ENCODE peak calls at places on chromosomes 6 and 20, in four cellular contexts. R is DND-41, K is right cardiac atrium, N is heart right ventricle. C is an unnamed sample. For H3K4me1, the result is how much of the 10 kb centered on the place peaks cover.

GRCh38 chr6:90502866-90503407 is 83.9 kb downstream of the MAP3K7 start:
- ATAC-seq in R (peak), K (peak), N (peak), C (no peak)

GRCh38 chr6:45533394-45533793 is 155.7 kb upstream of the SUPT3H start:
- ATAC-seq in R (no peak), K (no peak), N (peak), C (no peak)

GRCh38 chr6:88115307-88115706 is 50.8 kb downstream of the CNR1 start:
- ATAC-seq in N (no peak), K (no peak), R (no peak), C (no peak)

GRCh38 chr20:50292324-50293243 is 102.0 kb downstream of the CEBPB start:
- ATAC-seq in N (peak), K (peak), R (no peak), C (peak)

GRCh38 chr20:22232923-22233322 is 351.4 kb downstream of the FOXA2 start:
- ATAC-seq in R (peak), N (no peak), K (no peak), C (no peak)

GRCh38 chr6:39887692-39888450 is 46.4 kb downstream of the MOCS1 start:
- ATAC-seq in N (peak), K (peak), R (no peak), C (peak)

GRCh38 chr6:35185302-35185681 is 28.5 kb upstream of the SCUBE3 start:
- ATAC-seq in R (no peak), N (peak), K (peak), C (no peak)

GRCh38 chr6:114052141-114052540 is 81.2 kb upstream of the HDAC2 start:
- ATAC-seq in K (no peak), R (no peak), N (no peak), C (no peak)

GRCh38 chr20:61968036-61968810 is 97.5 kb downstream of the TAF4 start:
- ATAC-seq in N (no peak), K (no peak), R (no peak), C (no peak)

GRCh38 chr6:5892669-5893068 is 114.1 kb downstream of the NRN1 start:
- ATAC-seq in K (no peak), R (peak), N (no peak), C (no peak)

GRCh38 chr6:27138837-27139752 is 108.4 kb upstream of the PRSS16 start:
- ATAC-seq in K (peak), R (peak), N (peak), C (peak)

GRCh38 chr20:36467076-36467999 is 74.0 kb upstream of the MYL9 start:
- ATAC-seq in R (peak), N (peak), K (peak), C (peak)

GRCh38 chr6:33745558-33745957 is 1.1 kb downstream of the IP6K3 start:
- ATAC-seq in K (no peak), R (no peak), N (no peak), C (no peak)

GRCh38 chr6:34530753-34531365 is 25.3 kb downstream of the SPDEF start:
- ATAC-seq in N (no peak), R (no peak), K (no peak), C (no peak)

GRCh38 chr6:11804135-11804534 is 25.5 kb upstream of the ADTRP start:
- ATAC-seq in R (no peak), N (no peak), K (no peak), C (no peak)

GRCh38 chr6:170476360-170476759 is 76.7 kb downstream of the PSMB1 start:
- ATAC-seq in K (no peak), R (no peak), N (no peak), C (no peak)

GRCh38 chr6:137426007-137426689 is 68.0 kb downstream of the OLIG3 start:
- ATAC-seq in R (peak), N (no peak), K (no peak), C (no peak)

GRCh38 chr6:69647726-69648125 is 149.1 kb downstream of the LMBRD1 start:
- ATAC-seq in K (no peak), N (no peak), R (no peak), C (no peak)

GRCh38 chr20:37323985-37324384 is 22.0 kb upstream of the SRC start:
- ATAC-seq in N (no peak), R (no peak), K (no peak), C (peak)

GRCh38 chr20:38892091-38892981 is 33.9 kb upstream of the FAM83D start:
- ATAC-seq in N (no peak), R (no peak), K (no peak), C (no peak)

GRCh38 chr6:50093116-50093937 is 43.6 kb upstream of the DEFB112 start:
- ATAC-seq in K (no peak), R (no peak), N (no peak), C (no peak)

GRCh38 chr6:146850981-146851380 is 252.2 kb downstream of the ADGB start:
- ATAC-seq in R (no peak), K (no peak), N (no peak), C (no peak)

GRCh38 chr6:100093405-100093804 is 99.4 kb upstream of the MCHR2 start:
- ATAC-seq in N (no peak), K (no peak), R (no peak), C (no peak)

GRCh38 chr6:142045380-142046270 is 87.1 kb upstream of the GJE1 start:
- ATAC-seq in N (no peak), R (no peak), K (no peak), C (no peak)

GRCh38 chr6:33820784-33821183 is 17.0 kb upstream of the MLN start:
- ATAC-seq in K (no peak), R (no peak), N (no peak), C (no peak)

GRCh38 chr6:33126101-33126714 is 50.4 kb downstream of the HLA-DPB1 start:
- ATAC-seq in N (peak), R (peak), K (peak), C (peak)

GRCh38 chr6:123091091-123091895 is 95.3 kb downstream of the CLVS2 start:
- ATAC-seq in K (peak), R (no peak), N (no peak), C (no peak)

GRCh38 chr6:163501440-163501839 is 86.9 kb downstream of the QKI start:
- ATAC-seq in K (peak), N (peak), R (no peak), C (no peak)

GRCh38 chr6:111585241-111585968 is 20.3 kb downstream of the TRAF3IP2 start:
- ATAC-seq in R (no peak), N (no peak), K (peak), C (peak)

GRCh38 chr6:24882835-24883555 is 52.8 kb downstream of the RIPOR2 start:
- ATAC-seq in K (no peak), R (no peak), N (no peak), C (no peak)

GRCh38 chr6:131727467-131727866 is 16.6 kb upstream of the CTAGE9 start:
- ATAC-seq in K (no peak), N (no peak), R (no peak), C (no peak)

GRCh38 chr20:63556873-63557478 is 3.0 kb downstream of the FNDC11 start:
- ATAC-seq in K (no peak), R (no peak), N (no peak), C (no peak)

GRCh38 chr6:149438855-149439254 is 38.8 kb downstream of the SUMO4 start:
- ATAC-seq in N (no peak), K (no peak), R (no peak), C (no peak)

GRCh38 chr6:37862992-37863391 is 43.5 kb downstream of the ZFAND3 start:
- ATAC-seq in R (no peak), N (no peak), K (no peak), C (no peak)

GRCh38 chr6:105380634-105381033 is 22.2 kb downstream of the PREP start:
- ATAC-seq in K (no peak), N (no peak), R (no peak), C (no peak)

GRCh38 chr6:135630789-135631376 is 133.3 kb upstream of the AHI1 start:
- ATAC-seq in N (peak), K (peak), R (no peak), C (peak)

GRCh38 chr6:401239-401993 is 9.9 kb downstream of the IRF4 start:
- ATAC-seq in R (no peak), N (no peak), K (peak), C (no peak)
- H3K4me1 ChIP-seq in R (under half), N (under half), K (under half), C (under half)

GRCh38 chr6:684831-685636 is 7.9 kb downstream of the EXOC2 start:
- ATAC-seq in K (no peak), R (no peak), N (no peak), C (no peak)

GRCh38 chr6:680666-681374 is 12.1 kb downstream of the EXOC2 start:
- ATAC-seq in R (no peak), K (no peak), N (no peak), C (no peak)

GRCh38 chr6:683742-684440 is 9.0 kb downstream of the EXOC2 start:
- ATAC-seq in N (peak), R (peak), K (peak), C (peak)

GRCh38 chr6:689223-689622 is 3.7 kb downstream of the EXOC2 start:
- ATAC-seq in K (no peak), N (no peak), R (no peak), C (no peak)

GRCh38 chr6:686528-686927 is 6.4 kb downstream of the EXOC2 start:
- ATAC-seq in N (no peak), K (no peak), R (no peak), C (no peak)
- H3K4me1 ChIP-seq in N (under half), K (under half), R (under half), C (under half)

DNA sequence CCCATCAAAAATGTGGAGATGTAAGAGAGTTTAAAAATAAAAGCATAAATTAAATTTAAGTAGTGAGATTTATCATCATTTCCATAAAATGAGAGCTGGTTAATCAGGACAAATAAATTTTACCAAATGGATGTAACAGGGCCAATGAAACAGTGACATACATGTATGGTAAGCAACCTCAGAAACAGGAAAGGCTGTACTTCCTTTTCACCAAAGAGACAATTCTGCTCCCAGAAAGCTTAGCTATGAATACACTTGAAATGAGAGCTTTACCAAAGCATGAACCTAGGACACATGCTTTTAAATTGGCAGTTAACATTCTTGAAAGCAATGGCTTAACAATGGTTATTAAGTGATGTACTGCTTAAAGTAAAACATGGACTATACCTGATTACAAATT is 12.1 kb upstream of the UBE2J1 start:
- ATAC-seq in N (peak), R (peak), K (no peak), C (no peak)
- H3K4me1 ChIP-seq in N (under half), R (under half), K (under half), C (under half)

GRCh38 chr20:58417418-58417817 is 28.4 kb downstream of the VAPB start:
- ATAC-seq in N (no peak), R (no peak), K (no peak), C (no peak)

GRCh38 chr20:58420798-58421496 is 31.9 kb downstream of the VAPB start:
- ATAC-seq in R (no peak), N (no peak), K (no peak), C (no peak)

GRCh38 chr20:58424218-58424617 is 35.2 kb downstream of the VAPB start:
- ATAC-seq in K (no peak), N (no peak), R (no peak), C (no peak)

GRCh38 chr20:58418949-58419748 is 30.1 kb downstream of the VAPB start:
- ATAC-seq in R (no peak), N (no peak), K (no peak), C (no peak)

DNA sequence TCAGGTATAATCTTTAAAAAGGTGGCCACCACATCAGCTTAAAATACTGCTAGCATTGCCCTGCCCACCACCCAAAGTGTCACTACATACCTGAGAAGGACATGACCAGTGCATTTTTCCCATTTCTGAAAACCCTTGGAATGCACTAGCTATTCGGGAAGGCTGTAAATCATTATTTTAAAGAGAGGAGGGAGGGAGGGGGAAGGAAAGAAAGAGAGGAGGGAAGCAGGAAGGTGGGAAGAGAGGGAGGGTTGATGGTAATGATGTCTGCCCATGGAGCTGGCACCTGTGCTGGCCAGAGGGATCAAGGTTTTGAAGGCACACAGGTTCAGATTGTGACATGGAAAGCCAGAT is 32.4 kb downstream of the VAPB start:
- ATAC-seq in R (no peak), N (no peak), K (no peak), C (no peak)
- H3K4me1 ChIP-seq in R (under half), N (under half), K (under half), C (under half)

DNA sequence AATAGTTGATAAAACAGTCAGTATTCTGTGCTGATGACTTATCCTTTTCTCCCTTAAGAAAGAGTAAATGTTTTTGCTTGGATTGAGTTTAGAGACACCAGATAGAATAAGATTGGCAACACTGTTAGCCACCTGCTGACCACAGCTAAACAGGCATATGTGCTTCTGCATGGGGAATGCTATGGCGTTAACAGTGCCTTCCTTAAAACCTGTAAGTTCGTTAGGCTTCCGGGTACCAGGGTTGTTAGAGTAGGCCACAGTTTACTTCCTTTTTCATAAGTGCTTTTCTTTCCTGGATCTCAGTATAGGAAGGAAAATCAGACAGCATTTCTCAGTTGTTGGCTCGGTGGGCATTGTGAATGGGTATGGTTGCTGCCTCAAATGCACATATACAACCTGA is 22.8 kb downstream of the TOP1 start:
- ATAC-seq in R (no peak), K (no peak), N (no peak), C (no peak)
- H3K4me1 ChIP-seq in R (under half), K (under half), N (half or more), C (half or more)

DNA sequence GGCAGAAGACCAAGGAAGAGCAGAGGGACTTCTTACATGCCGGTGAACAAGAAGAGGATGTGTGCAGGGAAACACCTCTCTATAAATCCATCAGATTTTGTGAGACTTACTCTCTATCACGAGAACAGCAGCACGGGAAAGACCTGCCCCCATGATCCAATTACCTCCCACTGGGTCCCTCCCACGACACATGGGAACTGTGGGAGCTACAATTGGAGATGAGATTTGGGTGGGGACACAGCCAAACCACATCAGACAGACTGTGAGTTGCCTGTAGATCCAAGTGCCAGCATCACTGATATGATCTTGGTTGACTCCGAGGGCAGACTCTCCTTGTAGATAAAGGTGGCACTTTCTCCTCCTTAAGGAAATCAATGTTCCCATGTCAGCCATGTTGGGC is 414.8 kb upstream of the JARID2 start:
- ATAC-seq in K (no peak), N (no peak), R (no peak), C (no peak)
- H3K4me1 ChIP-seq in K (under half), N (under half), R (under half), C (under half)

GRCh38 chr20:57293998-57294397 is 27.6 kb upstream of the BMP7 start:
- ATAC-seq in R (no peak), N (no peak), K (no peak), C (no peak)

GRCh38 chr20:57294558-57294957 is 28.1 kb upstream of the BMP7 start:
- ATAC-seq in K (no peak), N (no peak), R (no peak), C (no peak)

GRCh38 chr20:57291003-57291402 is 24.6 kb upstream of the BMP7 start:
- ATAC-seq in R (no peak), N (no peak), K (no peak), C (no peak)

GRCh38 chr20:57291694-57292093 is 25.3 kb upstream of the BMP7 start:
- ATAC-seq in R (no peak), N (no peak), K (no peak), C (no peak)

DNA sequence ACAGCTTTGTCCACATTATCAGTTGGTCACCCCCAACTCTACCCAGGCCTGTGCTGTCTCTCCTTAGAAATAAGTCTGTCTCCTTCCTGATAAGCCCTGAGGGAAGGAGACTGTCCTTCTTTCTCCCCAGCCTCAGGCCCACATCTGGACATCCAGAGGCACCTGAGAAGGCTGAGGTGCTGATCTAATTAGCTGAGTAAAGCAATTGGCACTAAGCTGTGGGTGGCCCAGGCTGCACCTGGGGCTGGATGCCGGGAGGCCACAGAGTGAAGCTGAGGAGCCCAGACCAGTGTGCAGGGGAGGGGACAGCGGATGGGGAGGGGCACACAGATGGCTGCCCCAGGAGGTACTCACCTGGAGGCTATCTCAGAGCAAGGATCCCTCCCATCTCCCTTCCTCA is 26.2 kb upstream of the BMP7 start:
- ATAC-seq in R (no peak), N (no peak), K (no peak), C (no peak)
- H3K4me1 ChIP-seq in R (under half), N (under half), K (under half), C (under half)

GRCh38 chr20:1810926-1811620 is 84.1 kb upstream of the SIRPA start:
- ATAC-seq in N (peak), R (peak), K (peak), C (peak)
- H3K4me1 ChIP-seq in N (half or more), R (under half), K (under half), C (half or more)

DNA sequence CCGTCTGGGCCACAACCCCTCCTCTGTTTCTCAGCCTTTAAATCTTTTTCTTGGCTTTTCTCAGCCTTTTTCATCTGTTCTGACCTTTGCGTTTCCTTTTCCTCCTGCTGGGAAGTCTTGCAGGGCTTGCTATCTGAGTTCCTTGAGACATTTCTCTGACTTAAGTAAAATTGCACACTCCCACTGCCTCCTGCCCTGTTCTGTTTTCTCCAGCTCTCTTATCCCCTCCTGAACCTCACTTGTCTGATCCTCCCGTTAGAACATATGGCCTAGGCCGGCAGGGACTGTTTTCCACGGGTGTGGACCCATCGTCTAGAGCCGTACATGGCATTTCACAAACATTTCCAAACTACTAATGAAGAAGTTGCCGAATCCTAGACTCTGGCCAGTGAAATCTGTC is 63.0 kb downstream of the ARID1B start:
- ATAC-seq in R (no peak), N (peak), K (peak), C (no peak)
- H3K4me1 ChIP-seq in R (under half), N (half or more), K (under half), C (under half)

C was measured in gastroesophageal sphincter.